ENCODE peak calls at places on chromosome 13, in seven cellular contexts. One of them, this sample, is unnamed.

GRCh38 chr13:56755181-56755580 is 385.5 kb upstream of the PRR20A start:
- DNase-seq in fibroblast of the aortic adventitia: no peak
- DNase-seq in BJ: no peak
- DNase-seq in neural progenitor cell: peak
- DNase-seq in HL-60: no peak
- DNase-seq in aorta: no peak
- DNase-seq in coronary artery: no peak
- DNase-seq in this sample: no peak

GRCh38 chr13:110841846-110842245 is 73.0 kb downstream of the ANKRD10 start:
- DNase-seq in neural progenitor cell: no peak
- DNase-seq in coronary artery: no peak
- DNase-seq in aorta: no peak
- DNase-seq in HL-60: no peak
- DNase-seq in BJ: no peak
- DNase-seq in fibroblast of the aortic adventitia: no peak
- DNase-seq in this sample: no peak

GRCh38 chr13:99085139-99085845 is 107.4 kb upstream of the DOCK9 start:
- DNase-seq in coronary artery: peak
- DNase-seq in fibroblast of the aortic adventitia: no peak
- DNase-seq in BJ: no peak
- DNase-seq in neural progenitor cell: peak
- DNase-seq in HL-60: no peak
- DNase-seq in aorta: no peak
- DNase-seq in this sample: peak

GRCh38 chr13:60146491-60146890 is 17.2 kb downstream of the DIAPH3 start:
- DNase-seq in fibroblast of the aortic adventitia: peak
- DNase-seq in coronary artery: no peak
- DNase-seq in neural progenitor cell: no peak
- DNase-seq in HL-60: no peak
- DNase-seq in BJ: no peak
- DNase-seq in aorta: no peak
- DNase-seq in this sample: no peak

GRCh38 chr13:37701972-37702371 is 103.4 kb upstream of the POSTN start:
- DNase-seq in neural progenitor cell: no peak
- DNase-seq in HL-60: no peak
- DNase-seq in BJ: peak
- DNase-seq in fibroblast of the aortic adventitia: peak
- DNase-seq in aorta: no peak
- DNase-seq in coronary artery: peak
- DNase-seq in this sample: peak

GRCh38 chr13:98681017-98681416 is 71.5 kb downstream of the SLC15A1 start:
- DNase-seq in aorta: no peak
- DNase-seq in coronary artery: no peak
- DNase-seq in HL-60: no peak
- DNase-seq in neural progenitor cell: no peak
- DNase-seq in BJ: no peak
- DNase-seq in fibroblast of the aortic adventitia: no peak
- DNase-seq in this sample: no peak

GRCh38 chr13:23621316-23621645 is 51.1 kb downstream of the TNFRSF19 start:
- DNase-seq in coronary artery: no peak
- DNase-seq in HL-60: no peak
- DNase-seq in aorta: no peak
- DNase-seq in fibroblast of the aortic adventitia: peak
- DNase-seq in neural progenitor cell: no peak
- DNase-seq in BJ: peak
- DNase-seq in this sample: peak

GRCh38 chr13:95676100-95676774 is 702 bp upstream of the DNAJC3 start:
- DNase-seq in HL-60: peak
- DNase-seq in neural progenitor cell: no peak
- DNase-seq in coronary artery: no peak
- DNase-seq in BJ: no peak
- DNase-seq in fibroblast of the aortic adventitia: peak
- DNase-seq in aorta: no peak
- DNase-seq in this sample: peak

GRCh38 chr13:91398413-91399188 is at the start of gene GPC5:
- DNase-seq in fibroblast of the aortic adventitia: peak
- DNase-seq in neural progenitor cell: peak
- DNase-seq in BJ: no peak
- DNase-seq in aorta: peak
- DNase-seq in coronary artery: peak
- DNase-seq in HL-60: peak
- DNase-seq in this sample: peak

GRCh38 chr13:41017153-41017552 is 2.0 kb downstream of the ELF1 start:
- DNase-seq in BJ: no peak
- DNase-seq in aorta: no peak
- DNase-seq in coronary artery: no peak
- DNase-seq in HL-60: no peak
- DNase-seq in neural progenitor cell: no peak
- DNase-seq in fibroblast of the aortic adventitia: no peak
- DNase-seq in this sample: peak

GRCh38 chr13:38166121-38166520 is 183.5 kb upstream of the UFM1 start:
- DNase-seq in BJ: no peak
- DNase-seq in fibroblast of the aortic adventitia: no peak
- DNase-seq in HL-60: no peak
- DNase-seq in neural progenitor cell: no peak
- DNase-seq in coronary artery: no peak
- DNase-seq in aorta: no peak
- DNase-seq in this sample: peak

GRCh38 chr13:79767126-79767525 is 286.2 kb downstream of the NDFIP2 start:
- DNase-seq in HL-60: no peak
- DNase-seq in BJ: no peak
- DNase-seq in fibroblast of the aortic adventitia: no peak
- DNase-seq in aorta: no peak
- DNase-seq in neural progenitor cell: no peak
- DNase-seq in coronary artery: no peak
- DNase-seq in this sample: no peak

GRCh38 chr13:79455331-79455730 is 25.6 kb upstream of the NDFIP2 start:
- DNase-seq in aorta: no peak
- DNase-seq in coronary artery: no peak
- DNase-seq in neural progenitor cell: no peak
- DNase-seq in fibroblast of the aortic adventitia: peak
- DNase-seq in BJ: no peak
- DNase-seq in HL-60: no peak
- DNase-seq in this sample: no peak

GRCh38 chr13:37640499-37640898 is 41.9 kb upstream of the POSTN start:
- DNase-seq in aorta: no peak
- DNase-seq in neural progenitor cell: peak
- DNase-seq in fibroblast of the aortic adventitia: peak
- DNase-seq in BJ: no peak
- DNase-seq in coronary artery: no peak
- DNase-seq in HL-60: no peak
- DNase-seq in this sample: peak

GRCh38 chr13:86002921-86003488 is 203.8 kb upstream of the SLITRK6 start:
- DNase-seq in neural progenitor cell: peak
- DNase-seq in BJ: no peak
- DNase-seq in aorta: no peak
- DNase-seq in coronary artery: no peak
- DNase-seq in HL-60: no peak
- DNase-seq in fibroblast of the aortic adventitia: no peak
- DNase-seq in this sample: no peak

GRCh38 chr13:48804836-48805601 is 151.3 kb downstream of the CYSLTR2 start:
- DNase-seq in aorta: no peak
- DNase-seq in BJ: no peak
- DNase-seq in coronary artery: no peak
- DNase-seq in HL-60: no peak
- DNase-seq in neural progenitor cell: no peak
- DNase-seq in fibroblast of the aortic adventitia: no peak
- DNase-seq in this sample: peak

GRCh38 chr13:33692531-33692930 is 125.4 kb upstream of the RFC3 start:
- DNase-seq in fibroblast of the aortic adventitia: no peak
- DNase-seq in BJ: no peak
- DNase-seq in HL-60: no peak
- DNase-seq in coronary artery: no peak
- DNase-seq in aorta: no peak
- DNase-seq in neural progenitor cell: no peak
- DNase-seq in this sample: no peak

GRCh38 chr13:31951215-31951678 is 80.3 kb upstream of the FRY start:
- DNase-seq in BJ: no peak
- DNase-seq in aorta: no peak
- DNase-seq in neural progenitor cell: no peak
- DNase-seq in fibroblast of the aortic adventitia: peak
- DNase-seq in coronary artery: no peak
- DNase-seq in HL-60: peak
- DNase-seq in this sample: peak

GRCh38 chr13:110559429-110559943 is 2.0 kb downstream of the RAB20 start:
- DNase-seq in HL-60: no peak
- DNase-seq in coronary artery: peak
- DNase-seq in aorta: peak
- DNase-seq in neural progenitor cell: no peak
- DNase-seq in fibroblast of the aortic adventitia: peak
- DNase-seq in BJ: no peak
- DNase-seq in this sample: peak

GRCh38 chr13:94825507-94825906 is 113.2 kb upstream of the SOX21 start:
- DNase-seq in fibroblast of the aortic adventitia: peak
- DNase-seq in BJ: no peak
- DNase-seq in coronary artery: no peak
- DNase-seq in HL-60: no peak
- DNase-seq in neural progenitor cell: peak
- DNase-seq in aorta: no peak
- DNase-seq in this sample: peak

GRCh38 chr13:48954086-48954485 is 21.6 kb upstream of the FNDC3A start:
- DNase-seq in HL-60: no peak
- DNase-seq in aorta: no peak
- DNase-seq in BJ: no peak
- DNase-seq in coronary artery: no peak
- DNase-seq in fibroblast of the aortic adventitia: peak
- DNase-seq in neural progenitor cell: no peak
- DNase-seq in this sample: peak

GRCh38 chr13:102914629-102914935 is 68.8 kb downstream of the ERCC5 start:
- DNase-seq in fibroblast of the aortic adventitia: no peak
- DNase-seq in HL-60: no peak
- DNase-seq in aorta: no peak
- DNase-seq in coronary artery: no peak
- DNase-seq in BJ: no peak
- DNase-seq in neural progenitor cell: peak
- DNase-seq in this sample: no peak

GRCh38 chr13:26895808-26896466 is 135.4 kb upstream of the GPR12 start:
- DNase-seq in coronary artery: no peak
- DNase-seq in neural progenitor cell: no peak
- DNase-seq in aorta: no peak
- DNase-seq in HL-60: no peak
- DNase-seq in fibroblast of the aortic adventitia: no peak
- DNase-seq in BJ: no peak
- DNase-seq in this sample: no peak

GRCh38 chr13:106159295-106160195 is 375.9 kb downstream of the EFNB2 start:
- DNase-seq in BJ: no peak
- DNase-seq in neural progenitor cell: no peak
- DNase-seq in aorta: no peak
- DNase-seq in fibroblast of the aortic adventitia: no peak
- DNase-seq in coronary artery: no peak
- DNase-seq in HL-60: no peak
- DNase-seq in this sample: no peak

GRCh38 chr13:106246817-106247216 is 288.6 kb downstream of the EFNB2 start:
- DNase-seq in BJ: no peak
- DNase-seq in neural progenitor cell: no peak
- DNase-seq in HL-60: no peak
- DNase-seq in aorta: no peak
- DNase-seq in fibroblast of the aortic adventitia: no peak
- DNase-seq in coronary artery: no peak
- DNase-seq in this sample: no peak

DNA sequence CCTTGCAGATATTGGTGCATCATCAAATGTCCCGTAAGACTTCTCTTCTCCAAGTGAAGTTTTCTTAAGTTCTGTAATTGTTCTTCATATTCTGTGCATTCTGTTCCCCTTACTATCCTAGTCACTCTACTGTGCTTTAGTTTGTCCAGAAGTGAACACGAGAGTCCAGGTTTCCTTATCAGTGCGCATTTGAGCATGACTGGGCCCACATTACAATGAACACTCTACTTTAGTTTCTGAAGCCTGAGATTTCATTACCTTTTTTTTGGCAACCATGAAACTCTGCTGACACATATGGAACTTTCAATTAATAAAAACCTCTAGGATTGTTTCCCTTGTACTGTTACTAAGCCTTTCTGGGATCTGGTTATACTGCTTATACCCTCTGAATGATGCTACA is 270.0 kb downstream of the KCNRG start:
- DNase-seq in coronary artery: no peak
- DNase-seq in fibroblast of the aortic adventitia: no peak
- DNase-seq in HL-60: no peak
- DNase-seq in BJ: no peak
- DNase-seq in aorta: no peak
- DNase-seq in neural progenitor cell: no peak
- DNase-seq in this sample: no peak
- H3K4me3 ChIP-seq in coronary artery: no peak
- H3K4me3 ChIP-seq in fibroblast of the aortic adventitia: no peak
- H3K4me3 ChIP-seq in HL-60: no peak
- H3K4me3 ChIP-seq in BJ: no peak
- H3K4me3 ChIP-seq in aorta: no peak
- H3K4me3 ChIP-seq in neural progenitor cell: no peak
- H3K4me3 ChIP-seq in this sample: no peak

GRCh38 chr13:114161644-114162532 is 17.2 kb upstream of the CFAP97D2 start:
- DNase-seq in fibroblast of the aortic adventitia: no peak
- DNase-seq in coronary artery: no peak
- DNase-seq in HL-60: peak
- DNase-seq in neural progenitor cell: no peak
- DNase-seq in aorta: no peak
- DNase-seq in BJ: no peak
- DNase-seq in this sample: no peak
- H3K4me3 ChIP-seq in fibroblast of the aortic adventitia: no peak
- H3K4me3 ChIP-seq in coronary artery: peak
- H3K4me3 ChIP-seq in HL-60: no peak
- H3K4me3 ChIP-seq in neural progenitor cell: no peak
- H3K4me3 ChIP-seq in aorta: no peak
- H3K4me3 ChIP-seq in BJ: no peak
- H3K4me3 ChIP-seq in this sample: peak

DNA sequence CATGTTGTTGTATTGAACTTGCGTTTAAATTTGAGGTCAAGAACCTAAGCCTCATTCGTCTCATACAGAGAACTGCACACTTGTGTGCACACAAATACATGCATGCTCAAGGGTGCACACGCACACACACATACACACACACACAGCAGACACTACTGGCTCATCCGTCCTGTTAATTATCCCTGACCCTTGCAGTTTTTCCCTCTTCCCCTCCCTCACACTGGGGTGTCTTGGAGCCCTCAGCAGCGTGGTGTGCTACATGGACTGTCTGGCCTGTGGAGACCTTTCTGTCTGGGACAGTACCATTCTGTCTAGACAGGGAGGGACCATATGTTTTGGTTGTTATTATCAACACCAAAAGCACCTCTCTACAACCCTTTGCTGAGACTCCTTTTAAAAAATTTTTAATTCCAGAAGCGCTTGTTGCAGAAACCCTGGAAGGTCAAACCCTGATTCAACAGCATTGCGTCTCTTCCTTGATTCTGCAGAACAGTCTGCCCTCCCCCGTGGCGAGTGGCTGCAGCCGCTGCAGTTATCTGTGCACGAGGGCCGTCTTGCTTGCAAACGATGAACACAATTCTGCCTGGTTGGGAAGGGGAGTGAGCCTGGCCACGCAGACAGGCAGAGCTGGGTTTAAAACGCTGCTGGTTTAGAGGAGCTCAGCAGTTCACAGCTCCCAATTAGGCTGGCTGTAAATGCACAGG is 374.0 kb downstream of the IRS2 start:
- DNase-seq in HL-60: no peak
- DNase-seq in neural progenitor cell: peak
- DNase-seq in BJ: no peak
- DNase-seq in fibroblast of the aortic adventitia: no peak
- DNase-seq in coronary artery: no peak
- DNase-seq in aorta: no peak
- DNase-seq in this sample: peak
- H3K4me3 ChIP-seq in HL-60: no peak
- H3K4me3 ChIP-seq in neural progenitor cell: no peak
- H3K4me3 ChIP-seq in BJ: no peak
- H3K4me3 ChIP-seq in fibroblast of the aortic adventitia: no peak
- H3K4me3 ChIP-seq in coronary artery: peak
- H3K4me3 ChIP-seq in aorta: no peak
- H3K4me3 ChIP-seq in this sample: no peak

GRCh38 chr13:100203696-100204367 is 114.9 kb downstream of the PCCA start:
- DNase-seq in fibroblast of the aortic adventitia: peak
- DNase-seq in aorta: no peak
- DNase-seq in neural progenitor cell: no peak
- DNase-seq in HL-60: no peak
- DNase-seq in BJ: no peak
- DNase-seq in coronary artery: no peak
- DNase-seq in this sample: peak
- H3K4me3 ChIP-seq in fibroblast of the aortic adventitia: no peak
- H3K4me3 ChIP-seq in aorta: no peak
- H3K4me3 ChIP-seq in neural progenitor cell: no peak
- H3K4me3 ChIP-seq in HL-60: no peak
- H3K4me3 ChIP-seq in BJ: no peak
- H3K4me3 ChIP-seq in coronary artery: no peak
- H3K4me3 ChIP-seq in this sample: no peak

This sample was measured in mesenchymal stem cell.